ENCODE peak calls at places on chromosome 18, in five cellular contexts. U is stimulated activated CD4-positive, alpha-beta T cell treated with anti-CD3 and anti-CD28 coated beads, TNF-alpha, amount 100 ng/mL, for 4 hours; X is hepatocyte; Z is WTC11; B is AG04450. E is an unnamed sample.

GRCh38 chr18:9614401-9615279 is at the start of gene PPP4R1:
- DNase-seq in Z (peak), X (peak), U (peak), B (no peak), E (peak)

GRCh38 chr18:67092141-67092540 is 424.4 kb downstream of the DSEL start:
- DNase-seq in U (no peak), B (no peak), Z (no peak), X (no peak), E (no peak)

GRCh38 chr18:44735071-44735470 is 54.4 kb downstream of the SETBP1 start:
- DNase-seq in B (no peak), Z (no peak), X (no peak), U (no peak), E (no peak)

GRCh38 chr18:57150828-57151227 is 3.9 kb downstream of the BOD1L2 start:
- DNase-seq in X (peak), U (no peak), Z (peak), B (no peak), E (no peak)

GRCh38 chr18:79227617-79228016 is 158.4 kb downstream of the ATP9B start:
- DNase-seq in X (no peak), Z (no peak), U (no peak), B (no peak), E (no peak)

GRCh38 chr18:63676526-63676925 is 14.8 kb upstream of the SERPINB3 start:
- DNase-seq in B (no peak), X (peak), Z (peak), U (no peak), E (no peak)

GRCh38 chr18:59478591-59478990 is 119.5 kb upstream of the LMAN1 start:
- DNase-seq in Z (no peak), X (no peak), B (no peak), U (no peak), E (no peak)

GRCh38 chr18:41351430-41351829 is 603.6 kb upstream of the PIK3C3 start:
- DNase-seq in X (no peak), B (no peak), U (no peak), Z (no peak), E (no peak)

GRCh38 chr18:51149605-51150429 is 47.7 kb downstream of the MEX3C start:
- DNase-seq in X (peak), B (peak), Z (no peak), U (no peak), E (no peak)

GRCh38 chr18:48365965-48366364 is 43.2 kb downstream of the ZBTB7C start:
- DNase-seq in X (no peak), U (no peak), B (no peak), Z (no peak), E (no peak)

GRCh38 chr18:54787098-54787497 is 41.2 kb upstream of the RAB27B start:
- DNase-seq in Z (no peak), B (no peak), X (no peak), U (no peak), E (no peak)

GRCh38 chr18:58297198-58297597 is 253.2 kb downstream of the NEDD4L start:
- DNase-seq in Z (no peak), X (no peak), U (no peak), B (no peak), E (no peak)

GRCh38 chr18:26002375-26002774 is 88.0 kb downstream of the SS18 start:
- DNase-seq in Z (no peak), U (no peak), X (no peak), B (no peak), E (no peak)

GRCh38 chr18:10285283-10285640 is 169.2 kb upstream of the APCDD1 start:
- DNase-seq in U (no peak), B (no peak), X (no peak), Z (no peak), E (no peak)

GRCh38 chr18:59022167-59022945 is 117.3 kb upstream of the SEC11C start:
- DNase-seq in Z (no peak), U (no peak), B (no peak), X (no peak), E (no peak)

GRCh38 chr18:63143246-63143847 is 176.2 kb downstream of the BCL2 start:
- DNase-seq in U (no peak), Z (no peak), X (no peak), B (no peak), E (no peak)

GRCh38 chr18:500230-500555 is 308 bp downstream of the COLEC12 start:
- DNase-seq in U (no peak), B (no peak), X (peak), Z (peak), E (no peak)

GRCh38 chr18:49811151-49811938 is 2.0 kb downstream of the ACAA2 start:
- DNase-seq in X (no peak), Z (no peak), B (no peak), U (no peak), E (no peak)

GRCh38 chr18:27599202-27599829 is 414.2 kb upstream of the CHST9 start:
- DNase-seq in X (peak), U (no peak), B (no peak), Z (peak), E (no peak)

GRCh38 chr18:634551-635045 is 22.9 kb upstream of the TYMS start:
- DNase-seq in U (no peak), X (no peak), B (no peak), Z (no peak), E (no peak)

GRCh38 chr18:27581261-27581904 is 396.3 kb upstream of the CHST9 start:
- DNase-seq in Z (no peak), X (no peak), B (no peak), U (no peak), E (no peak)

GRCh38 chr18:3667255-3668137 is 217.5 kb downstream of the TGIF1 start:
- DNase-seq in U (no peak), B (no peak), X (no peak), Z (no peak), E (no peak)